ENCODE peak calls at places on chromosomes 6 and 20, in eight cellular contexts. S is GM10248; N is ovary; C is caudate nucleus; E is HT-29; M is stimulated activated CD8-positive, alpha-beta memory T cell treated with anti-CD3 and anti-CD28 coated beads, Interleukin-4, amount 100 ng/mL, for 24 hours; X is kidney epithelial cell; G is fibroblast of lung. I is an unnamed sample.

GRCh38 chr6:126620747-126621146 is 280.8 kb downstream of the CENPW start:
- DNase-seq in X (no peak), S (no peak), E (no peak), N (no peak), M (no peak), G (no peak), C (no peak), I (no peak)

GRCh38 chr6:21764989-21765388 is 171.4 kb downstream of the SOX4 start:
- DNase-seq in E (no peak), C (no peak), X (no peak), N (no peak), G (no peak), M (no peak), S (no peak), I (no peak)

GRCh38 chr6:19811397-19812079 is 25.6 kb upstream of the ID4 start:
- DNase-seq in G (no peak), C (no peak), M (no peak), E (no peak), X (peak), N (no peak), S (no peak), I (no peak)

GRCh38 chr20:3652646-3653596 is 10.3 kb downstream of the GFRA4 start:
- DNase-seq in C (no peak), N (no peak), S (no peak), X (no peak), E (no peak), G (no peak), M (no peak), I (no peak)

GRCh38 chr6:121896771-121897170 is 461.3 kb downstream of the GJA1 start:
- DNase-seq in E (no peak), G (no peak), N (no peak), X (no peak), M (no peak), S (no peak), C (no peak), I (no peak)

GRCh38 chr6:150537893-150538292 is 61.8 kb upstream of the PLEKHG1 start:
- DNase-seq in E (no peak), C (no peak), M (no peak), X (no peak), S (no peak), G (no peak), N (no peak), I (peak)

GRCh38 chr6:150372051-150372450 is 3.2 kb downstream of the IYD start:
- DNase-seq in G (peak), X (no peak), S (no peak), N (no peak), M (no peak), C (no peak), E (no peak), I (no peak)

GRCh38 chr20:10986586-10986985 is 312.8 kb upstream of the JAG1 start:
- DNase-seq in M (no peak), S (no peak), N (no peak), C (no peak), X (no peak), G (peak), E (no peak), I (no peak)

GRCh38 chr20:25259358-25259757 is 11.5 kb downstream of the PYGB start:
- DNase-seq in S (no peak), G (no peak), C (no peak), X (no peak), E (no peak), M (no peak), N (no peak), I (no peak)

GRCh38 chr6:106591111-106591825 is 38.0 kb downstream of the RTN4IP1 start:
- DNase-seq in N (no peak), M (no peak), C (no peak), S (no peak), G (peak), E (peak), X (peak), I (no peak)

GRCh38 chr6:111972714-111973678 is 80.9 kb upstream of the CCN6 start:
- DNase-seq in X (peak), N (peak), G (peak), M (peak), C (no peak), E (no peak), S (no peak), I (no peak)

GRCh38 chr6:74409447-74409846 is 713.4 kb downstream of the CD109 start:
- DNase-seq in M (no peak), X (peak), G (peak), C (no peak), E (peak), N (no peak), S (peak), I (no peak)

GRCh38 chr6:41728073-41728936 is 7.1 kb downstream of the TFEB start:
- DNase-seq in G (no peak), M (no peak), S (no peak), X (no peak), N (no peak), E (peak), C (peak), I (no peak)

GRCh38 chr6:111623046-111623718 is 17.5 kb upstream of the TRAF3IP2 start:
- DNase-seq in S (no peak), M (no peak), X (no peak), C (no peak), E (no peak), G (no peak), N (no peak), I (no peak)

GRCh38 chr6:19538086-19538485 is 299.1 kb upstream of the ID4 start:
- DNase-seq in S (no peak), E (peak), N (no peak), M (no peak), C (no peak), G (no peak), X (no peak), I (no peak)

GRCh38 chr6:166435574-166435973 is 52.8 kb upstream of the MPC1 start:
- DNase-seq in E (no peak), C (no peak), N (no peak), M (peak), X (no peak), S (no peak), G (no peak), I (peak)

GRCh38 chr20:46827718-46828458 is 66.8 kb upstream of the EYA2 start:
- DNase-seq in M (no peak), X (no peak), S (no peak), N (no peak), C (no peak), G (peak), E (no peak), I (no peak)

GRCh38 chr6:14732845-14733757 is 512.8 kb upstream of the JARID2 start:
- DNase-seq in G (peak), N (no peak), X (peak), E (peak), S (no peak), C (no peak), M (peak), I (no peak)

GRCh38 chr20:57143173-57143572 is 123.3 kb downstream of the BMP7 start:
- DNase-seq in N (no peak), E (no peak), S (no peak), G (no peak), X (no peak), C (no peak), M (no peak), I (no peak)

GRCh38 chr6:168619560-168620314 is 178.8 kb downstream of the SMOC2 start:
- DNase-seq in G (no peak), M (peak), N (no peak), S (no peak), C (no peak), E (no peak), X (no peak), I (no peak)

GRCh38 chr20:53763707-53764415 is 170.2 kb upstream of the ZNF217 start:
- DNase-seq in N (no peak), M (no peak), C (no peak), G (peak), E (peak), X (no peak), S (no peak), I (no peak)

GRCh38 chr6:47741807-47742206 is 40.0 kb upstream of the OPN5 start:
- DNase-seq in S (peak), G (peak), C (no peak), M (no peak), N (no peak), E (peak), X (peak), I (no peak)

GRCh38 chr20:1434571-1435336 is 31.9 kb downstream of the NSFL1C start:
- DNase-seq in X (peak), S (peak), M (peak), N (no peak), E (peak), G (peak), C (no peak), I (no peak)

GRCh38 chr6:46370622-46371021 is 120.6 kb downstream of the RCAN2 start:
- DNase-seq in E (peak), G (no peak), M (no peak), C (no peak), X (no peak), N (no peak), S (no peak), I (no peak)

GRCh38 chr6:52361347-52361944 is 505 bp upstream of the PAQR8 start:
- DNase-seq in X (no peak), C (no peak), G (peak), M (peak), E (peak), N (peak), S (peak), I (peak)

GRCh38 chr6:26438000-26438399 is 2.3 kb upstream of the BTN3A3 start:
- DNase-seq in M (no peak), X (no peak), C (no peak), G (no peak), S (no peak), N (no peak), E (no peak), I (no peak)

GRCh38 chr20:20139403-20139802 is 87.1 kb downstream of the CFAP61 start:
- DNase-seq in S (no peak), M (no peak), C (no peak), X (no peak), N (no peak), E (no peak), G (no peak), I (no peak)

GRCh38 chr20:50536333-50536732 is 26.1 kb downstream of the PTPN1 start:
- DNase-seq in X (no peak), M (no peak), S (no peak), G (peak), N (no peak), C (no peak), E (no peak), I (no peak)

GRCh38 chr6:15244605-15245360 is 1.1 kb upstream of the JARID2 start:
- DNase-seq in N (peak), C (peak), X (no peak), G (peak), E (peak), S (peak), M (no peak), I (peak)

GRCh38 chr6:154453329-154453728 is 57.2 kb downstream of the CNKSR3 start:
- DNase-seq in G (no peak), N (no peak), M (no peak), S (no peak), X (no peak), E (no peak), C (no peak), I (no peak)

I was measured in heart right ventricle.